ENCODE peak calls at places on chromosomes 16 and 17, in seven cellular contexts. Z, D, C, J, W, Q and S are unnamed samples.

GRCh38 chr17:17570207-17570797 is 21.2 kb downstream of the PEMT start:
- DNase-seq in Z (peak), D (peak), C (no peak), J (peak), W (peak), Q (no peak), S (no peak)

GRCh38 chr17:60600490-60601431 is 768 bp downstream of the PPM1D start:
- DNase-seq in Z (peak), D (peak), C (peak), J (peak), W (peak), Q (peak), S (peak)

GRCh38 chr17:19769946-19770652 is 22.0 kb upstream of the ALDH3A1 start:
- DNase-seq in Z (peak), D (no peak), C (no peak), J (peak), W (peak), Q (no peak), S (no peak)

GRCh38 chr16:85604145-85604705 is 8.9 kb upstream of the GSE1 start:
- DNase-seq in Z (no peak), D (no peak), C (no peak), J (no peak), W (no peak), Q (no peak), S (no peak)

GRCh38 chr16:57245472-57246113 is 534 bp downstream of the ARL2BP start:
- DNase-seq in Z (peak), D (peak), C (peak), J (peak), W (no peak), Q (no peak), S (peak)

GRCh38 chr17:77125432-77125901 is 15.3 kb upstream of the SEC14L1 start:
- DNase-seq in Z (peak), D (no peak), C (no peak), J (peak), W (peak), Q (no peak), S (peak)

GRCh38 chr17:52157603-52158449 is 688 bp downstream of the CA10 start:
- DNase-seq in Z (no peak), D (no peak), C (no peak), J (no peak), W (no peak), Q (no peak), S (no peak)

GRCh38 chr17:38916771-38917170 is 8.6 kb upstream of the LASP1NB start:
- DNase-seq in Z (no peak), D (peak), C (peak), J (no peak), W (no peak), Q (peak), S (no peak)

GRCh38 chr17:9948967-9949366 is 43.9 kb upstream of the RCVRN start:
- DNase-seq in Z (no peak), D (no peak), C (no peak), J (no peak), W (no peak), Q (no peak), S (no peak)

GRCh38 chr17:3763777-3764170 is 37.2 kb downstream of the ITGAE start:
- DNase-seq in Z (no peak), D (no peak), C (no peak), J (no peak), W (no peak), Q (no peak), S (no peak)

GRCh38 chr16:65991149-65991701 is 375.3 kb upstream of the CDH5 start:
- DNase-seq in Z (no peak), D (peak), C (no peak), J (no peak), W (no peak), Q (no peak), S (no peak)

GRCh38 chr17:64694207-64694606 is 32.1 kb upstream of the SMURF2 start:
- DNase-seq in Z (no peak), D (peak), C (no peak), J (peak), W (peak), Q (peak), S (peak)

GRCh38 chr16:67538666-67539101 is 10.1 kb downstream of the RIPOR1 start:
- DNase-seq in Z (peak), D (no peak), C (no peak), J (no peak), W (peak), Q (peak), S (no peak)

GRCh38 chr17:58531661-58532554 is 17.5 kb upstream of the MTMR4 start:
- DNase-seq in Z (peak), D (peak), C (peak), J (peak), W (peak), Q (no peak), S (peak)

GRCh38 chr16:55571-56136 is 2.0 kb downstream of the SNRNP25 start:
- DNase-seq in Z (no peak), D (no peak), C (no peak), J (no peak), W (no peak), Q (peak), S (no peak)

GRCh38 chr16:86059253-86060171 is 160.6 kb downstream of the IRF8 start:
- DNase-seq in Z (no peak), D (peak), C (no peak), J (no peak), W (no peak), Q (no peak), S (no peak)

GRCh38 chr17:4901648-4902344 is 1.1 kb downstream of the CHRNE start:
- DNase-seq in Z (no peak), D (no peak), C (no peak), J (no peak), W (peak), Q (no peak), S (no peak)

GRCh38 chr16:89545044-89545830 is 15.2 kb upstream of the RPL13 start:
- DNase-seq in Z (no peak), D (no peak), C (no peak), J (no peak), W (no peak), Q (no peak), S (no peak)

GRCh38 chr17:11644265-11645212 is 46.3 kb downstream of the DNAH9 start:
- DNase-seq in Z (peak), D (peak), C (no peak), J (peak), W (peak), Q (no peak), S (peak)

GRCh38 chr17:386145-386876 is 33.7 kb upstream of the RPH3AL start:
- DNase-seq in Z (peak), D (peak), C (peak), J (peak), W (peak), Q (no peak), S (peak)

GRCh38 chr17:81080056-81080455 is 45.1 kb downstream of the BAIAP2 start:
- DNase-seq in Z (no peak), D (no peak), C (no peak), J (no peak), W (peak), Q (no peak), S (no peak)

GRCh38 chr17:21019976-21020575 is 22.7 kb downstream of the USP22 start:
- DNase-seq in Z (peak), D (no peak), C (peak), J (peak), W (peak), Q (no peak), S (no peak)

GRCh38 chr17:12625092-12625491 is 40.6 kb upstream of the MYOCD start:
- DNase-seq in Z (no peak), D (no peak), C (no peak), J (no peak), W (no peak), Q (no peak), S (no peak)

GRCh38 chr17:40680998-40681397 is 16.0 kb upstream of the KRT222 start:
- DNase-seq in Z (no peak), D (no peak), C (no peak), J (no peak), W (no peak), Q (no peak), S (no peak)

GRCh38 chr16:56336711-56337110 is 88.6 kb downstream of the AMFR start:
- DNase-seq in Z (no peak), D (no peak), C (no peak), J (no peak), W (no peak), Q (no peak), S (no peak)

GRCh38 chr17:63433746-63434591 is 12.1 kb downstream of the CYB561 start:
- DNase-seq in Z (peak), D (no peak), C (no peak), J (peak), W (peak), Q (peak), S (peak)

GRCh38 chr16:1787322-1788094 is 4.7 kb downstream of the NUBP2 start:
- DNase-seq in Z (no peak), D (peak), C (no peak), J (no peak), W (no peak), Q (no peak), S (no peak)

GRCh38 chr17:36127882-36128369 is 24.3 kb downstream of the CCL4 start:
- DNase-seq in Z (no peak), D (no peak), C (no peak), J (no peak), W (no peak), Q (no peak), S (no peak)

GRCh38 chr17:36128411-36128978 is 24.9 kb downstream of the CCL4 start:
- DNase-seq in Z (no peak), D (no peak), C (no peak), J (no peak), W (no peak), Q (no peak), S (no peak)

GRCh38 chr17:36127199-36127881 is 23.7 kb downstream of the CCL4 start:
- DNase-seq in Z (no peak), D (no peak), C (peak), J (no peak), W (no peak), Q (no peak), S (no peak)

GRCh38 chr17:36123431-36123830 is 19.8 kb downstream of the CCL4 start:
- DNase-seq in Z (no peak), D (no peak), C (no peak), J (no peak), W (no peak), Q (no peak), S (no peak)

DNA sequence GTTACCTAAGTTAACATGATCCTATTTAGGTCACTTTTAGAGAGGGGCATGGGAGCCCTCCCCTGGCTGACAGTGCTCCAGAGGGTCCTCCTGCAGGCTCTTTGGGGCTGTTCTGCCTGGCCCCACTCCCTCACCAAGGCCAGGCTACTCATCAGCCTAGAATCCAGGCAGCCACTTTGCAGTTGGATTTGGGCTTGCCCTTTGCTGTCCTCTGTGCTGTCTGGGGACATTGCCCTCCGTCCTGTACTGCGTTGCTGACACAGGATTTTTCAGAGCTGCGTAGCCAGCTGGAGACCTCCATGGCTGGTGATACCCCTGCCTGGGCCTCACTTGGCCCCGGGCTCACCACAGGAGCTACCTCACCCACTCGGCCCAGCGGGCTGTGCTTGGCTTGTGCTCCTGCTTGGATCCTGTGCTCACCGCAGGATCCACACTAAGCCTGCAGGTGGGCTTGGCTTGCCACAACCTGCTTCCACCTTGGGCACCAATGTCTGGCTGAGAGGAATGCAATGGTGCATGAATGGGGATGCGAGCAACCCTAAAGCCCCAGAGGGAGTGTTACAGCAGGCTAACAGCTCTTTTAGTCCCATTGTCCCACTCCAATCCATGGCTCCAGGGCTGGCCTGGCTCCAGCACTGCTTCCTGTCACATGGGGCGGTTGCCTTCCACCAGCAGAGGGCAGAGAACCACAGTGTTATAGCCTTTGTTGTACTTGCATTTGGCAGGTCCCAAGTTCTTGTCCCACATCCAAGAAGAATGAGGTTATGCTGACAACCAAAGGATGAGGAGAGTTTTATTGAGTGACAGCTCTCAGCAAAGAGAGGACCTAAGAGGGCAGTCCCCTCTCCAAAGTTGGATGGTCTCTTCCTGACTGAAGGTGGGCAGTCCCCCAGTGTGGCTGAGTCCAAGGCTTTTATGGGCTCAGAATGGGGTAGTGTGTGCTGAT is 21.5 kb downstream of the CCL4 start:
- DNase-seq in Z (no peak), D (no peak), C (no peak), J (no peak), W (no peak), Q (no peak), S (no peak)
- TF ChIP-seq CTCF in Z (no peak), D (no peak), C (no peak), J (no peak), W (no peak), Q (no peak), S (peak)

DNA sequence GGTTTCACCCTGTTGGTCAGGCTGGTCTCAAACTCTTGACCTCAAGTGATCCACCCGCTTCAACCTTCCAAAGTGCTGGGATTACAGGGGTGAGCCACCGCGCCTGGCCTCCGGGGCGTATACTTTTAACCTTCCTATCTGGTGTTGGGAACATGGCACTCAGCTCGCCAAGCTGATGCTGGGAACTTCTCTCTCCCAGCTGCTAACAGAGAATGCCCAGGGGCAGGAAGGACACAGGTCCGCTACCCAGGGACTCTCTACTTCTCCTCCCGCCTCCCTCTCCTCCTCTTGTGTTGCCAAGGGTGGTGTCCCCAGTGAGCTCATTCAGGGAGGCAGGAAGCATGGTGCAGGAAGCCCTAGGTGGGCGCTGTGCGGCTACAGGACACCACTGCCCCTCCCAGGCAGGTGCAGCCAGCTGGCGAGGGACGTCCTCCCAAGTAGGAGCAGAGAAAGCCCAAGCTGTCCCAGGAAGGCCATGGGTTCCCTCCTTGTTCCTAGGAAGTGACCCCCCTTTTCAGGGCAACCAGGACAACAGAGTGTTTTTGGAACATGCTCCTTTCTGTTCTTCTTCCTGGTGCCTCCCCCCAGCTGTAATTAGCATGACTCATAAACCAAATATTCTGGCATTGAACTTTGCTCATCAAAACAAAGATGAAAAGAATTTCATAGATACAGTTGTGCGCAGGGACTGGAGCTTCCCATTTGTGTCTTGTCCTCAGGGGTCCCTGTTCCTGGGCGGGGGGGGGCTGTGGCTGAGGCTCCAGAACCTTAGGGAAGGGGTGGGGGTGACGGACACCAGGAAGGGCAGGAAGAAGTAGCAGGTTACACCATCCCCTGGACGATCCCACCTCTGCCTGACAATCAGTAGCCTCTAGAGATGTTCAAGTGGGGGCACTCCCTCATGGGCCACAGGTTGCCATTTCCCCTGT is 2.6 kb downstream of the C1QTNF1 start:
- DNase-seq in Z (peak), D (peak), C (no peak), J (peak), W (peak), Q (peak), S (peak)
- H3K4me3 ChIP-seq in Z (no peak), D (no peak), C (peak), J (peak), W (no peak), Q (peak), S (no peak)

GRCh38 chr16:50535506-50536257 is 12.5 kb upstream of the NKD1 start:
- DNase-seq in Z (no peak), D (peak), C (no peak), J (no peak), W (no peak), Q (peak), S (no peak)

GRCh38 chr16:50539053-50539615 is 9.1 kb upstream of the NKD1 start:
- DNase-seq in Z (no peak), D (no peak), C (no peak), J (no peak), W (no peak), Q (peak), S (no peak)

GRCh38 chr16:50539822-50540710 is 8.1 kb upstream of the NKD1 start:
- DNase-seq in Z (no peak), D (no peak), C (no peak), J (no peak), W (no peak), Q (no peak), S (no peak)

GRCh38 chr16:50538411-50539052 is 9.7 kb upstream of the NKD1 start:
- DNase-seq in Z (no peak), D (peak), C (no peak), J (peak), W (no peak), Q (peak), S (peak)

DNA sequence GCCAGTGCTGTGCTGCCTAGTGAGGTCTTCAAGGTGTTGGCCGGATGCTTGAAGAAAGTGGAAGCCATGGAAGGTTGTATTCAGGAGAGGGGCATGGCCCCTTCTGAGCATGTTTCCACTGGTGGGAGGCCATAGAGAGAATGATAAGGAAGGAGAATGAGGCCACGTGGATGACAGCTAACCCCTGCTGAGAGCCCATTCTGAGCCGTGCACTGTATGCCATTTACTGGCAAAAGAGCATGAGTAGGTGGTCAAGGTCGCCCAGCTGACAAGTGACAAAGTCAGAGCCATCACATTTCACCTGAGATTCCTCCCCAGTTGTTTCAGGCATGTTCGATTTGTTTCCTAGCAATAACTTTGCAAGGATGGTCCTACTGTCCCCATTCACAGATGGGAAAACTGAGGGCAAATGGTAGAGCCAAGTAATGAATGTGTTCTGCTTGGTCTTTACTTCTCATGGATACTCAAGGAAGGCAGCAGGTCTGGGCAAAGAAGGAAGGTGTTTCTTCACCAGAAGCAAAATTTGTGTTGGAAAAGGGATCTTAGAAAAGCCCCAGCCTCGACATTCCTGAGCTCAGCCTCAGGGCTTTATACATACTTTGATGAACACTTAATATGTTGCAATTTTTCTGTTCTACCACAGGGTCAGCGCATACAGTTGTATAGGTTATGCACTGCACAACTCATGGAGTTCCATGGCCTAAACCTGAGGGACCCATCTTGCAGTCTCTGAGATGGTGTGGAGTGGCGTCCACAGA is 10.5 kb upstream of the NKD1 start:
- DNase-seq in Z (no peak), D (peak), C (no peak), J (no peak), W (no peak), Q (peak), S (peak)
- TF ChIP-seq CTCF in Z (no peak), D (no peak), C (no peak), J (no peak), W (no peak), Q (no peak), S (no peak)

GRCh38 chr17:79007504-79008381 is 1.8 kb downstream of the CANT1 start:
- DNase-seq in Z (no peak), D (no peak), C (no peak), J (no peak), W (no peak), Q (no peak), S (no peak)
- H3K4me3 ChIP-seq in Z (peak), D (no peak), C (peak), J (peak), W (peak), Q (peak), S (no peak)

DNA sequence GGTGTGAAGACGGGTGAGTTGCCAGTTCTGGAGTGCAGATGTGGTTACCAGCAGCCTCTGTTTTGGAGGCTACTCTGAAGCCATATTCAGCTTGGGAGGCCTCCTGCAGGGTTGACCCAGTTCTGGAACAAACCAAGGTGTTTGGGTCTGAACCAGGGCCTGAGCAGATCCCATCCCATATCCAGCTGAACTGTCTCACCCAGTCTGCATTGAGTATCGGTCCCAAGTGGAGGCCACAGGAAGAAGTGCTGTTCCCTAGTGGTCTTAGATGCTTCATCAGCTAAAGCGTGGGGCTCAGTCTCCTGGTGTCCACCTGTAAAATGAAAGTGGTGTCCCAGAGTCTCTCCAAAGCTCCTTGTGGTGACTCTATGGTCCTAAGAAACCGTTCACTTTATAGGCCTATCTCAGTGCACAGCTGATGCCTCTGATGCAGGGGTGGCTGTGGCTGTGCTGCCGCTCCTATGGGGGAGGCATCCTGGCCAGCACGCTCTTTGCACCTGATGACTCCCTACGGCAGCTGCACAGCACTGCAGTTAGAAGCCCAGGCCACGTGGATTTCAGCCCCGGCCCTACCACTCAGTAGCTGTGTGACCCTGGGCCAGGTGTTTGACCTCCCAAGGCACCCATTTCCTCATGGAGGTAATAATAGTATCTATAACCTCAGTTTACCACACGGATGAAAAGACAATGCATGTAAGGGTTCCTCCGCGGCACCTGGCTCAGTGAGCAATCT is 21.0 kb downstream of the CBX4 start:
- DNase-seq in Z (no peak), D (no peak), C (no peak), J (no peak), W (no peak), Q (no peak), S (no peak)
- TF ChIP-seq CTCF in Z (no peak), D (no peak), C (no peak), J (no peak), W (no peak), Q (no peak), S (no peak)

GRCh38 chr17:75511270-75511609 is 4.1 kb downstream of the CASKIN2 start:
- DNase-seq in Z (no peak), D (no peak), C (no peak), J (no peak), W (no peak), Q (no peak), S (no peak)
- H3K4me3 ChIP-seq in Z (no peak), D (no peak), C (no peak), J (no peak), W (no peak), Q (peak), S (no peak)